ENCODE peak calls at places on chromosomes 16 and 17, in ten cellular contexts. O is stimulated activated CD8-positive, alpha-beta memory T cell treated with anti-CD3 and anti-CD28 coated beads, Interleukin-4, amount 100 ng/mL, for 24 hours; P is tibial artery; D is heart left ventricle; I is ACHN; B is activated CD4-positive, alpha-beta T cell treated with anti-CD3 and anti-CD28 coated beads, Interleukin-2, amount 50 U/mL, for 24 hours; F is Daoy; W is CD4-positive, alpha-beta memory T cell; Z is GDM1; Q is fibroblast of pulmonary artery. C is an unnamed sample.

GRCh38 chr17:43970366-43970765 is 16.6 kb upstream of the PYY start:
- DNase-seq in O (no peak), P (no peak), D (no peak), I (no peak), B (no peak), F (no peak), W (no peak), Z (no peak), Q (no peak), C (no peak)

GRCh38 chr17:77840156-77840555 is 118.3 kb upstream of the TNRC6C start:
- DNase-seq in O (no peak), P (no peak), D (no peak), I (no peak), B (no peak), F (no peak), W (no peak), Z (no peak), Q (peak; percentile 50), C (no peak)

GRCh38 chr16:23355106-23355670 is 53.1 kb downstream of the SCNN1B start:
- DNase-seq in O (no peak), P (no peak), D (no peak), I (no peak), B (no peak), F (no peak), W (no peak), Z (no peak), Q (no peak), C (no peak)

GRCh38 chr16:56332464-56333079 is 92.8 kb downstream of the AMFR start:
- DNase-seq in O (no peak), P (peak; percentile 45), D (peak; percentile 79), I (peak; percentile 84), B (no peak), F (peak; percentile 47), W (no peak), Z (no peak), Q (peak; percentile 57), C (peak; percentile 87)

GRCh38 chr17:28493467-28493866 is 12.7 kb upstream of the FOXN1 start:
- DNase-seq in O (no peak), P (no peak), D (no peak), I (no peak), B (no peak), F (no peak), W (no peak), Z (no peak), Q (peak; percentile 51), C (no peak)

GRCh38 chr16:47713225-47713595 is 252.1 kb downstream of the PHKB start:
- DNase-seq in O (no peak), P (no peak), D (no peak), I (no peak), B (no peak), F (peak; percentile 83), W (no peak), Z (peak; percentile 53), Q (peak; percentile 81), C (peak; percentile 19)

GRCh38 chr16:54462151-54462651 is 175.6 kb upstream of the IRX3 start:
- DNase-seq in O (no peak), P (no peak), D (no peak), I (no peak), B (no peak), F (peak; percentile 35), W (no peak), Z (no peak), Q (peak; percentile 56), C (no peak)

GRCh38 chr16:83742076-83742475 is 65.7 kb upstream of the HSBP1 start:
- DNase-seq in O (no peak), P (no peak), D (no peak), I (no peak), B (no peak), F (no peak), W (no peak), Z (no peak), Q (no peak), C (no peak)

GRCh38 chr17:78879679-78880186 is 23.3 kb downstream of the CEP295NL start:
- DNase-seq in O (no peak), P (peak; percentile 66), D (peak; percentile 89), I (no peak), B (no peak), F (peak; percentile 94), W (no peak), Z (no peak), Q (peak; percentile 96), C (no peak)

GRCh38 chr17:55555772-55556171 is 44.5 kb upstream of the SMIM36 start:
- DNase-seq in O (no peak), P (no peak), D (no peak), I (no peak), B (no peak), F (no peak), W (no peak), Z (no peak), Q (no peak), C (no peak)

GRCh38 chr17:75810216-75810615 is 25.6 kb downstream of the UNK start:
- DNase-seq in O (no peak), P (no peak), D (no peak), I (no peak), B (no peak), F (no peak), W (no peak), Z (no peak), Q (no peak), C (no peak)

GRCh38 chr16:88784856-88785105 is 239 bp downstream of the PIEZO1 start:
- DNase-seq in O (no peak), P (no peak), D (no peak), I (no peak), B (no peak), F (no peak), W (no peak), Z (no peak), Q (no peak), C (no peak)

GRCh38 chr16:84761448-84762368 is 58.1 kb upstream of the CRISPLD2 start:
- DNase-seq in O (no peak), P (no peak), D (no peak), I (no peak), B (no peak), F (no peak), W (no peak), Z (no peak), Q (peak; percentile 34), C (no peak)

GRCh38 chr17:65093930-65094329 is 37.4 kb upstream of the GNA13 start:
- DNase-seq in O (no peak), P (no peak), D (no peak), I (no peak), B (no peak), F (no peak), W (no peak), Z (no peak), Q (no peak), C (no peak)

GRCh38 chr17:7043544-7044268 is at the start of gene SLC16A11:
- DNase-seq in O (no peak), P (peak; percentile 24), D (peak; percentile 79), I (peak; percentile 47), B (no peak), F (peak; percentile 43), W (no peak), Z (no peak), Q (peak; percentile 52), C (no peak)

GRCh38 chr16:68309798-68310197 is 948 bp downstream of the SLC7A6OS start:
- DNase-seq in O (no peak), P (no peak), D (no peak), I (no peak), B (no peak), F (no peak), W (no peak), Z (no peak), Q (no peak), C (no peak)

GRCh38 chr17:63780507-63780906 is 6.5 kb downstream of the DDX42 start:
- DNase-seq in O (no peak), P (no peak), D (no peak), I (no peak), B (no peak), F (peak; percentile 9), W (no peak), Z (no peak), Q (peak; percentile 6), C (no peak)

GRCh38 chr16:90031186-90031930 is 12.1 kb upstream of the DBNDD1 start:
- DNase-seq in O (no peak), P (no peak), D (no peak), I (no peak), B (no peak), F (no peak), W (no peak), Z (no peak), Q (no peak), C (no peak)

GRCh38 chr16:87560428-87561199 is 41.7 kb upstream of the JPH3 start:
- DNase-seq in O (no peak), P (peak; percentile 46), D (no peak), I (peak; percentile 40), B (no peak), F (peak; percentile 67), W (no peak), Z (no peak), Q (no peak), C (no peak)

GRCh38 chr17:67095803-67096202 is 51.4 kb downstream of the CACNG1 start:
- DNase-seq in O (no peak), P (no peak), D (no peak), I (no peak), B (no peak), F (peak; percentile 6), W (no peak), Z (no peak), Q (peak; percentile 57), C (no peak)

GRCh38 chr16:88322500-88322970 is 60.2 kb upstream of the ZNF469 start:
- DNase-seq in O (no peak), P (no peak), D (peak; percentile 28), I (no peak), B (no peak), F (no peak), W (no peak), Z (no peak), Q (no peak), C (no peak)

GRCh38 chr17:81150379-81151038 is 14.8 kb upstream of the PVALEF start:
- DNase-seq in O (no peak), P (peak; percentile 38), D (peak; percentile 84), I (no peak), B (no peak), F (no peak), W (no peak), Z (no peak), Q (no peak), C (no peak)

GRCh38 chr16:30185141-30185682 is 1.8 kb downstream of the CORO1A start:
- DNase-seq in O (no peak), P (no peak), D (peak; percentile 60), I (no peak), B (no peak), F (no peak), W (no peak), Z (no peak), Q (no peak), C (no peak)

GRCh38 chr16:15749985-15750384 is 99.9 kb downstream of the NDE1 start:
- DNase-seq in O (no peak), P (no peak), D (peak; percentile 34), I (no peak), B (no peak), F (no peak), W (no peak), Z (no peak), Q (no peak), C (no peak)